ENCODE peak calls at places on chromosomes 12 and 14, in four cellular contexts. V is D341Med, J is stromal cell of bone marrow, D is kidney tubule cell. B is an unnamed sample.

GRCh38 chr14:91872517-91873470 is 5.5 kb upstream of the TC2N start:
- DNase-seq in V (no peak), J (no peak), D (peak), B (peak)

GRCh38 chr14:55297611-55298323 is 26.5 kb downstream of the FBXO34 start:
- DNase-seq in V (no peak), J (no peak), D (peak), B (peak)

GRCh38 chr14:36582011-36582873 is at the start of gene NKX2-8:
- DNase-seq in V (no peak), J (no peak), D (no peak), B (no peak)

GRCh38 chr12:50598321-50598862 is 93.6 kb downstream of the DIP2B start:
- DNase-seq in V (no peak), J (no peak), D (peak), B (no peak)

GRCh38 chr12:31590730-31591307 is at the start of gene DENND5B:
- DNase-seq in V (peak), J (peak), D (peak), B (no peak)

GRCh38 chr14:61632401-61633195 is 62.7 kb upstream of the HIF1A start:
- DNase-seq in V (no peak), J (no peak), D (no peak), B (no peak)

GRCh38 chr14:100114109-100114765 is 45.2 kb downstream of the DEGS2 start:
- DNase-seq in V (no peak), J (no peak), D (peak), B (no peak)

GRCh38 chr14:100384819-100385813 is 62.0 kb downstream of the SLC25A47 start:
- DNase-seq in V (no peak), J (no peak), D (peak), B (peak)

GRCh38 chr12:41212625-41213024 is 24.5 kb downstream of the PDZRN4 start:
- DNase-seq in V (no peak), J (no peak), D (no peak), B (no peak)

GRCh38 chr12:10941916-10942607 is 3.0 kb upstream of the TAS2R14 start:
- DNase-seq in V (no peak), J (no peak), D (peak), B (peak)

GRCh38 chr12:108414021-108414420 is 74.9 kb upstream of the CMKLR1 start:
- DNase-seq in V (no peak), J (no peak), D (peak), B (no peak)

GRCh38 chr14:50085570-50086315 is 30.6 kb downstream of the VCPKMT start:
- DNase-seq in V (no peak), J (peak), D (peak), B (peak)

GRCh38 chr14:61562321-61563161 is 132.8 kb upstream of the HIF1A start:
- DNase-seq in V (no peak), J (peak), D (peak), B (peak)

GRCh38 chr14:92902726-92903125 is 20.2 kb upstream of the CHGA start:
- DNase-seq in V (no peak), J (no peak), D (no peak), B (no peak)

GRCh38 chr12:1610072-1610643 is 15.8 kb upstream of the FBXL14 start:
- DNase-seq in V (no peak), J (no peak), D (no peak), B (no peak)

GRCh38 chr14:63986789-63987533 is 134.2 kb downstream of the SYNE2 start:
- DNase-seq in V (no peak), J (peak), D (peak), B (peak)

GRCh38 chr12:48814313-48815280 is 3.7 kb upstream of the CACNB3 start:
- DNase-seq in V (peak), J (peak), D (peak), B (peak)

GRCh38 chr12:68406134-68406576 is 74.0 kb upstream of the MDM1 start:
- DNase-seq in V (peak), J (peak), D (peak), B (peak)

GRCh38 chr12:31478425-31478824 is 112.5 kb downstream of the DENND5B start:
- DNase-seq in V (no peak), J (no peak), D (no peak), B (no peak)

GRCh38 chr14:101499513-101499912 is 61.8 kb upstream of the DIO3 start:
- DNase-seq in V (no peak), J (no peak), D (no peak), B (no peak)

GRCh38 chr14:77276959-77277358 is 6.0 kb upstream of the NGB start:
- DNase-seq in V (no peak), J (no peak), D (no peak), B (no peak)

GRCh38 chr12:130969223-130969622 is 15.5 kb downstream of the ADGRD1 start:
- DNase-seq in V (no peak), J (no peak), D (no peak), B (no peak)

GRCh38 chr14:38791862-38792261 is 311.2 kb downstream of the SEC23A start:
- DNase-seq in V (no peak), J (no peak), D (no peak), B (no peak)

GRCh38 chr14:36241183-36241582 is 64.7 kb upstream of the PTCSC3 start:
- DNase-seq in V (no peak), J (no peak), D (no peak), B (no peak)

GRCh38 chr14:23057757-23058653 is 685 bp upstream of the CDH24 start:
- DNase-seq in V (peak), J (peak), D (peak), B (peak)

B was measured in foreskin keratinocyte.